ENCODE peak calls at places on chromosomes 3 and 15, in four cellular contexts. C is GM12878, R is H1, Q is GM12891. L is an unnamed sample.
A peak's percentile ranks its signal among the peaks of the same experiment; 100 is the strongest.

GRCh38 chr3:185187391-185187790 is 34.5 kb upstream of the C3orf70 start:
- DNase-seq in C (no peak), R (no peak), Q (no peak), L (no peak)

GRCh38 chr3:129602730-129603560 is 3.5 kb downstream of the PLXND1 start:
- DNase-seq in C (no peak), R (no peak), Q (no peak), L (no peak)

GRCh38 chr3:184637705-184638104 is 74.2 kb downstream of the MAGEF1 start:
- DNase-seq in R (no peak), Q (no peak), C (no peak), L (no peak)

GRCh38 chr15:82807920-82808633 is 1.4 kb upstream of the WHAMM start:
- DNase-seq in Q (no peak), R (no peak), C (no peak), L (no peak)

GRCh38 chr3:109806929-109807328 is 469.6 kb upstream of the DPPA4 start:
- DNase-seq in C (no peak), R (no peak), Q (no peak), L (no peak)

GRCh38 chr3:133945696-133946095 is 50.0 kb upstream of the RAB6B start:
- DNase-seq in R (no peak), C (no peak), Q (no peak), L (no peak)

GRCh38 chr15:97745481-97746071 is 214.9 kb upstream of the ARRDC4 start:
- DNase-seq in C (no peak), R (no peak), Q (peak; percentile 4), L (no peak)

GRCh38 chr15:43006991-43007390 is 86.4 kb upstream of the TTBK2 start:
- DNase-seq in Q (no peak), C (no peak), R (no peak), L (no peak)

GRCh38 chr3:133938770-133939495 is 43.3 kb upstream of the RAB6B start:
- DNase-seq in R (no peak), Q (no peak), C (no peak), L (no peak)

GRCh38 chr15:27820232-27820631 is 278.9 kb downstream of the OCA2 start:
- DNase-seq in Q (no peak), C (no peak), R (no peak), L (no peak)

GRCh38 chr3:35404571-35404970 is 234.8 kb upstream of the ARPP21 start:
- DNase-seq in C (no peak), R (no peak), Q (no peak), L (no peak)

GRCh38 chr15:28944696-28945300 is 59.0 kb downstream of the APBA2 start:
- DNase-seq in R (no peak), Q (no peak), C (no peak), L (no peak)

GRCh38 chr3:196399485-196399945 is 32.7 kb downstream of the UBXN7 start:
- DNase-seq in Q (no peak), C (no peak), R (no peak), L (no peak)

GRCh38 chr3:2218375-2218774 is 119.7 kb downstream of the CNTN4 start:
- DNase-seq in C (no peak), R (no peak), Q (no peak), L (no peak)

GRCh38 chr15:88982304-88982945 is 69.2 kb upstream of the MFGE8 start:
- DNase-seq in Q (peak; percentile 50), R (no peak), C (peak; percentile 83), L (no peak)

GRCh38 chr3:94175677-94176076 is 112.8 kb downstream of the NSUN3 start:
- DNase-seq in Q (no peak), C (no peak), R (no peak), L (no peak)

GRCh38 chr3:186102687-186103086 is 6.2 kb downstream of the ETV5 start:
- DNase-seq in R (no peak), Q (no peak), C (no peak), L (no peak)

GRCh38 chr15:68646156-68646555 is 67.4 kb downstream of the CORO2B start:
- DNase-seq in R (no peak), C (no peak), Q (no peak), L (no peak)

DNA sequence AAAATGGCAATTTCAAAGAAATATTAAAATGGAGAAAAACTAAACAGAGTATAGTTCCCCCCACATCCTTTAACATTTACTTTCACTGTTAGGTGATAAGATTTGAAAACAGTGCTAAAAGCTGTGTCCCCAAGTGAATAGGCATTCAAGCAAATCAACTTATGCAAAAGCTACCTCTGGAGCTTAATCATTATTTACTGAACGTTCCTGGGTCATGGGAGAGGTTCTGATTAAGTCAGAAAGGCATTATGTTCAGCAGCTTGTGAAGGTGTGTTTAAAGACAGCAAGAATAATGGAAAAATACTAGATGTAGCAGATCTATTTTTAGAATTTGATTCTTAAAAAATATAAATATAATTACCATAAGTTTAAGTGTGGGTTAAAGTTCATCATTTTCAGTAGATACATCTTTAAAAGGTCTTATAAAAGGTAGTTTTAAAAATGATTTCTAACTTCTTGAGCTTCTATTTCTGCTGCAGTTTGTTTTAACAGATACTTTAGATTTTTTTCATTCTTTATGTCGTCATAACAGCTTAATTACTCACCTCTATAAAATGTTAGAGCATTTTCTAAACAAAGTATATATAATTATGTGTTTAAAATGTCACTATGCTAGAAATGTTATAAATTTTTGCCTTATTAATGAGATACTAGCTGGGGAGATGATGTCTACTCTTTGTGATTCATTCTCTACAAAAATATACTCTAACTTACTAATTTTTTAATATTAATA is 127.9 kb downstream of the MITF start:
- DNase-seq in C (no peak), Q (no peak), R (no peak), L (no peak)
- TF ChIP-seq TAF1 in C (no peak), Q (no peak), R (no peak), L (no peak)

GRCh38 chr3:87227104-87227834 is at the start of gene CHMP2B:
- DNase-seq in Q (peak; percentile 77), R (peak; percentile 80), C (peak; percentile 51), L (peak; percentile 69)
- TF ChIP-seq POLR2AphosphoS5 in Q (peak; percentile 67), R (peak; percentile 90), C (peak; percentile 75), L (no peak)

DNA sequence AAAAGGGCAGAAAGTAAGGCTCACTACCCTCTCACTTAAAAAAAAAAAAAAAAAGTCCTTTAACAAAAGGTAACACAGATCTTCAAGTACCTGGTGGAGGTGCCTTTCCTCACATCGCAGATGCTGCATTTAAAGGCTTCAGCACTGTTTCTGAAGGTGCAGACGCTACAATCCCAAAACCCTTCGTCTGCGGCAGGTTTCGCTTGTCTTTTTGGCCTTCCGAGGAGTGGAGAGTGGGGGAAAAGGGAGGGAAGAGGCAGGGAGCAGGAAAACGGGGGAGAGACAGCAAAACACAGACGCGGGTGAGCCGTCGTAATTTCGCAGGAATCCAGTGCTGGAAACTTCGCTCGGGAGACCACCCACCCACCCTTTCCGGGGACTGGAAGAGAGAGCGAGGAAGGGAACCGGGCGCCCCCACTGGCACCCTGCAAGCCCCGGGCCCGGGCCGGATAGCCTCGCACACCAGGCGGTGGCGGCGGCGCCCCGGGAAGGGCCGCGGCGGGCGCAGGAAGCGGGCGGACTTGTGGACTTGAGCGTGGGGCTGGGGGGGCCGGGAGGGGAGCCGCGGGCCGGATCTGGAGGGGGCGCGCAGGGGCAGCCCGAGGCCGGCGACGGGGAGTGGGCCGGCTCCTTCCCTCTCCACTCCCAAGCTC is 401.7 kb downstream of the SHQ1 start:
- DNase-seq in C (no peak), R (no peak), Q (no peak), L (no peak)
- TF ChIP-seq POLR2A in C (peak; percentile 74), R (peak; percentile 44), Q (peak; percentile 22), L (peak; percentile 32)

GRCh38 chr15:65916664-65917406 is 47.5 kb downstream of the RAB11A start:
- DNase-seq in C (peak; percentile 84), R (peak; percentile 47), Q (peak; percentile 55), L (peak; percentile 55)
- TF ChIP-seq TAF1 in C (no peak), R (no peak), Q (peak; percentile 9), L (no peak)

GRCh38 chr3:195064300-195064931 is 206.5 kb downstream of the XXYLT1 start:
- DNase-seq in R (no peak), C (no peak), Q (no peak), L (no peak)
- TF ChIP-seq POLR2AphosphoS5 in R (no peak), C (no peak), Q (no peak), L (no peak)

GRCh38 chr3:159763466-159764210 is 225.0 kb upstream of the IL12A start:
- DNase-seq in R (peak; percentile 69), Q (peak; percentile 73), C (no peak), L (peak; percentile 59)
- TF ChIP-seq POLR2A in R (peak; percentile 78), Q (no peak), C (peak; percentile 47), L (no peak)

GRCh38 chr3:16350041-16350952 is 85.3 kb downstream of the OXNAD1 start:
- DNase-seq in Q (no peak), R (no peak), C (no peak), L (no peak)
- TF ChIP-seq TAF1 in Q (no peak), R (no peak), C (no peak), L (no peak)

GRCh38 chr15:71275098-71275497 is 159.8 kb downstream of the THSD4 start:
- DNase-seq in R (no peak), Q (no peak), C (no peak), L (no peak)
- TF ChIP-seq POLR2AphosphoS5 in R (no peak), Q (no peak), C (no peak), L (no peak)

GRCh38 chr3:107394502-107394901 is 17.3 kb downstream of the CCDC54 start:
- DNase-seq in C (no peak), Q (no peak), R (no peak), L (no peak)

GRCh38 chr3:107387555-107387954 is 10.3 kb downstream of the CCDC54 start:
- DNase-seq in Q (no peak), C (no peak), R (no peak), L (no peak)

GRCh38 chr3:107392549-107393165 is 15.4 kb downstream of the CCDC54 start:
- DNase-seq in C (no peak), R (no peak), Q (no peak), L (no peak)
- TF ChIP-seq POLR2A in C (no peak), R (no peak), Q (no peak), L (no peak)